ENCODE peak calls at places on chromosomes 4 and X, in six cellular contexts. F is HT-29, L is fibroblast of lung, I is AG04450, Q is EH, K is psoas muscle. W is an unnamed sample.

GRCh38 chrX:4622768-4623167 is 909.3 kb upstream of the PRKX start:
- DNase-seq in F (no peak), L (no peak), I (no peak), Q (no peak), K (no peak), W (no peak)

GRCh38 chr4:179709961-179710624 is 2267.9 kb upstream of the AGA start:
- DNase-seq in F (no peak), L (no peak), I (no peak), Q (no peak), K (no peak), W (no peak)

GRCh38 chr4:11535333-11535732 is 106.6 kb upstream of the HS3ST1 start:
- DNase-seq in F (no peak), L (no peak), I (no peak), Q (no peak), K (no peak), W (no peak)

GRCh38 chrX:110125435-110125834 is 122.5 kb downstream of the TMEM164 start:
- DNase-seq in F (no peak), L (peak; percentile 24), I (no peak), Q (peak; percentile 21), K (no peak), W (peak; percentile 16)

GRCh38 chrX:150366951-150367545 is 3.9 kb downstream of the MAMLD1 start:
- DNase-seq in F (no peak), L (peak; percentile 58), I (no peak), Q (peak; percentile 84), K (no peak), W (peak; percentile 86)

GRCh38 chrX:37405954-37406353 is 56.8 kb downstream of the PRRG1 start:
- DNase-seq in F (no peak), L (peak; percentile 71), I (peak; percentile 13), Q (peak; percentile 76), K (no peak), W (peak; percentile 56)

GRCh38 chr4:94880976-94881375 is 123.2 kb downstream of the BMPR1B start:
- DNase-seq in F (no peak), L (peak; percentile 54), I (no peak), Q (peak; percentile 27), K (no peak), W (peak; percentile 62)

GRCh38 chr4:82268826-82269193 is 105.0 kb downstream of the HNRNPD start:
- DNase-seq in F (no peak), L (no peak), I (no peak), Q (no peak), K (no peak), W (no peak)

GRCh38 chr4:88144866-88145300 is 13.6 kb downstream of the ABCG2 start:
- DNase-seq in F (peak; percentile 32), L (no peak), I (no peak), Q (peak; percentile 24), K (no peak), W (peak; percentile 36)

GRCh38 chrX:143663755-143664154 is 27.9 kb upstream of the SLITRK4 start:
- DNase-seq in F (no peak), L (no peak), I (no peak), Q (no peak), K (no peak), W (no peak)

GRCh38 chr4:5409980-5410618 is 298.3 kb downstream of the EVC2 start:
- DNase-seq in F (no peak), L (no peak), I (no peak), Q (peak; percentile 7), K (no peak), W (no peak)

GRCh38 chr4:122588453-122589238 is 32.2 kb downstream of the IL21 start:
- DNase-seq in F (no peak), L (peak; percentile 82), I (peak; percentile 45), Q (peak; percentile 68), K (no peak), W (peak; percentile 81)

GRCh38 chr4:163540448-163540847 is 46.0 kb downstream of the TMA16 start:
- DNase-seq in F (no peak), L (no peak), I (no peak), Q (no peak), K (no peak), W (no peak)

GRCh38 chrX:115191490-115192243 is 2.5 kb downstream of the RBMXL3 start:
- DNase-seq in F (no peak), L (no peak), I (no peak), Q (no peak), K (peak; percentile 37), W (no peak)

GRCh38 chr4:173167793-173168395 is 717 bp upstream of the GALNT7 start:
- DNase-seq in F (peak; percentile 76), L (peak; percentile 36), I (no peak), Q (peak; percentile 29), K (peak; percentile 46), W (peak; percentile 53)

GRCh38 chrX:148501121-148502066 is 977 bp downstream of the AFF2 start:
- DNase-seq in F (no peak), L (no peak), I (no peak), Q (no peak), K (peak; percentile 45), W (no peak)

GRCh38 chr4:41709844-41710481 is 38.6 kb downstream of the PHOX2B start:
- DNase-seq in F (peak; percentile 12), L (peak; percentile 98), I (peak; percentile 49), Q (peak; percentile 83), K (no peak), W (peak; percentile 93)

GRCh38 chrX:153400146-153401132 is 711 bp downstream of the PNMA6E start:
- DNase-seq in F (peak; percentile 71), L (no peak), I (no peak), Q (peak; percentile 25), K (no peak), W (peak; percentile 27)

GRCh38 chrX:39736219-39737211 is 361.2 kb downstream of the BCOR start:
- DNase-seq in F (no peak), L (peak; percentile 68), I (no peak), Q (peak; percentile 85), K (peak; percentile 92), W (peak; percentile 28)

GRCh38 chr4:11904117-11904535 is 475.4 kb upstream of the HS3ST1 start:
- DNase-seq in F (no peak), L (peak; percentile 35), I (no peak), Q (no peak), K (peak; percentile 53), W (no peak)

GRCh38 chrX:49000640-49001039 is 1.4 kb downstream of the GRIPAP1 start:
- DNase-seq in F (no peak), L (no peak), I (no peak), Q (no peak), K (no peak), W (no peak)

GRCh38 chr4:182576609-182577289 is 333.5 kb downstream of the TENM3 start:
- DNase-seq in F (no peak), L (no peak), I (peak; percentile 23), Q (no peak), K (no peak), W (no peak)

GRCh38 chr4:79917246-79917645 is 155.8 kb downstream of the ANTXR2 start:
- DNase-seq in F (peak; percentile 71), L (peak; percentile 48), I (no peak), Q (peak; percentile 69), K (peak; percentile 44), W (peak; percentile 37)

GRCh38 chrX:18828832-18829404 is 121.5 kb downstream of the PPEF1 start:
- DNase-seq in F (no peak), L (peak; percentile 1), I (no peak), Q (peak; percentile 3), K (no peak), W (peak; percentile 56)

GRCh38 chrX:129798888-129799287 is 19.1 kb downstream of the SASH3 start:
- DNase-seq in F (no peak), L (no peak), I (no peak), Q (no peak), K (no peak), W (no peak)

W was measured in mesenchymal stem cell.